ENCODE peak calls at places on chromosome 15, in ten cellular contexts. Q is glutamatergic neuron, I is NCI-H510A treated with DMSO at 0.1 percent for 48 hours, Z is GM12865, A is substantia nigra, O is CD14-positive monocyte, N is AG09309, Y is psoas muscle, C is A673, X is H54. K is an unnamed sample.

GRCh38 chr15:57281357-57281756 is 94.9 kb upstream of the CGNL1 start:
- DNase-seq in O (no peak), A (no peak), Y (no peak), X (no peak), Q (no peak), N (no peak), C (no peak), Z (peak; percentile 51), I (peak; percentile 79), K (no peak)

GRCh38 chr15:25402342-25402741 is 36.5 kb downstream of the UBE3A start:
- DNase-seq in C (no peak), X (no peak), I (no peak), O (no peak), A (no peak), N (no peak), Z (no peak), Y (no peak), Q (no peak), K (no peak)

GRCh38 chr15:29066848-29067247 is 181.1 kb downstream of the APBA2 start:
- DNase-seq in N (no peak), O (no peak), I (no peak), Q (no peak), A (no peak), Y (no peak), X (no peak), Z (no peak), C (no peak), K (no peak)

GRCh38 chr15:74245342-74245931 is 9.3 kb downstream of the CCDC33 start:
- DNase-seq in O (no peak), A (peak; percentile 16), Y (no peak), Q (peak; percentile 78), Z (peak; percentile 21), N (no peak), X (no peak), I (peak; percentile 62), C (peak; percentile 80), K (peak; percentile 22)

GRCh38 chr15:40763801-40764765 is at the start of gene GCHFR:
- DNase-seq in Z (peak; percentile 88), A (peak; percentile 37), C (peak; percentile 55), Y (peak; percentile 81), Q (peak; percentile 80), N (no peak), O (no peak), X (no peak), I (peak; percentile 13), K (peak; percentile 71)

GRCh38 chr15:48191574-48192225 is at the start of gene CTXN2:
- DNase-seq in I (peak; percentile 12), X (no peak), Z (no peak), C (no peak), Y (no peak), Q (peak; percentile 28), O (no peak), A (no peak), N (no peak), K (peak; percentile 11)

GRCh38 chr15:26095710-26096330 is 232.7 kb upstream of the ATP10A start:
- DNase-seq in A (no peak), O (no peak), C (no peak), Y (no peak), X (no peak), N (no peak), Z (no peak), I (no peak), Q (peak; percentile 47), K (peak; percentile 40)

GRCh38 chr15:92112711-92113110 is 259.2 kb downstream of the SLCO3A1 start:
- DNase-seq in I (no peak), N (no peak), X (no peak), A (no peak), C (no peak), Y (no peak), Z (no peak), Q (no peak), O (no peak), K (no peak)

GRCh38 chr15:79160211-79160610 is 69.6 kb upstream of the RASGRF1 start:
- DNase-seq in O (no peak), C (no peak), Z (no peak), Y (no peak), Q (no peak), N (no peak), I (no peak), X (no peak), A (no peak), K (no peak)

GRCh38 chr15:99438222-99438592 is 127.6 kb upstream of the MEF2A start:
- DNase-seq in I (no peak), Y (no peak), A (no peak), X (no peak), O (no peak), C (no peak), N (no peak), Z (no peak), Q (peak; percentile 8), K (no peak)

GRCh38 chr15:71440479-71441071 is 325.3 kb downstream of the THSD4 start:
- DNase-seq in N (peak; percentile 51), C (peak; percentile 71), Q (no peak), X (no peak), Z (peak; percentile 65), I (peak; percentile 79), O (no peak), A (no peak), Y (no peak), K (no peak)

GRCh38 chr15:67521770-67522568 is 1.0 kb downstream of the C15orf61 start:
- DNase-seq in C (peak; percentile 33), Q (no peak), Y (no peak), I (peak; percentile 30), O (no peak), Z (no peak), X (no peak), N (no peak), A (no peak), K (no peak)

GRCh38 chr15:74172751-74173544 is 562 bp upstream of the ISLR start:
- DNase-seq in Z (no peak), N (no peak), X (no peak), A (no peak), Y (peak; percentile 74), O (no peak), C (peak; percentile 15), Q (peak; percentile 57), I (peak; percentile 11), K (no peak)

GRCh38 chr15:39588531-39589192 is 7.8 kb downstream of the THBS1 start:
- DNase-seq in Q (no peak), O (no peak), A (no peak), Y (no peak), X (no peak), N (peak; percentile 66), I (no peak), C (no peak), Z (no peak), K (no peak)

GRCh38 chr15:60840703-60841411 is 361.9 kb upstream of the ICE2 start:
- DNase-seq in N (no peak), Z (no peak), A (no peak), X (no peak), Y (no peak), Q (no peak), I (no peak), C (no peak), O (no peak), K (no peak)

GRCh38 chr15:84079885-84080777 is 155.4 kb upstream of the GOLGA6L4 start:
- DNase-seq in N (no peak), Y (peak; percentile 21), O (no peak), C (no peak), Z (peak; percentile 79), Q (peak; percentile 78), X (no peak), A (peak; percentile 2), I (peak; percentile 34), K (peak; percentile 45)

GRCh38 chr15:101309436-101310162 is 14.6 kb upstream of the SNRPA1 start:
- DNase-seq in Z (no peak), A (no peak), N (no peak), Q (no peak), I (no peak), O (no peak), X (no peak), C (no peak), Y (no peak), K (no peak)

GRCh38 chr15:92062505-92062904 is 209.0 kb downstream of the SLCO3A1 start:
- DNase-seq in A (no peak), O (no peak), Q (no peak), Y (no peak), Z (no peak), C (no peak), N (no peak), I (no peak), X (no peak), K (no peak)

GRCh38 chr15:90084876-90085423 is 17.3 kb downstream of the IDH2 start:
- DNase-seq in C (no peak), X (no peak), O (no peak), N (no peak), Z (no peak), I (no peak), A (no peak), Q (no peak), Y (no peak), K (no peak)

GRCh38 chr15:51331141-51331540 is 7.3 kb downstream of the CYP19A1 start:
- DNase-seq in A (no peak), I (no peak), N (no peak), Z (no peak), O (no peak), Q (no peak), X (no peak), C (no peak), Y (no peak), K (no peak)